ENCODE peak calls at places on chromosomes 11 and 22, in six cellular contexts. N is activated T-helper 1 cell treated with anti-CD3 and anti-CD28 coated beads, Interleukin-2, amount 50 U/mL, for 16 hours; Q is activated T-cell treated with anti-CD3 and anti-CD28 coated beads for 1 hour; S is activated CD8-positive, alpha-beta memory T cell treated with anti-CD3 and anti-CD28 coated beads for 1 hour; T is midbrain; X is endothelial cell of umbilical vein. Y is an unnamed sample.

GRCh38 chr11:10866893-10867331 is 9.1 kb upstream of the ZBED5 start:
- DNase-seq in N (no peak), Q (no peak), S (no peak), T (no peak), X (no peak), Y (no peak)

GRCh38 chr11:125304876-125305275 is 140.3 kb downstream of the PKNOX2 start:
- DNase-seq in N (no peak), Q (no peak), S (no peak), T (no peak), X (no peak), Y (no peak)

GRCh38 chr11:95924414-95924760 is 480 bp upstream of the MTMR2 start:
- DNase-seq in N (no peak), Q (no peak), S (no peak), T (no peak), X (no peak), Y (no peak)

GRCh38 chr11:67060111-67060522 is 3.5 kb downstream of the RHOD start:
- DNase-seq in N (no peak), Q (no peak), S (no peak), T (no peak), X (no peak), Y (no peak)

GRCh38 chr11:116598556-116598955 is 174.2 kb downstream of the BUD13 start:
- DNase-seq in N (no peak), Q (no peak), S (no peak), T (no peak), X (no peak), Y (no peak)

GRCh38 chr11:117334896-117335295 is 7.2 kb downstream of the CEP164 start:
- DNase-seq in N (no peak), Q (no peak), S (no peak), T (no peak), X (no peak), Y (no peak)

GRCh38 chr11:17517186-17517585 is 27.0 kb downstream of the USH1C start:
- DNase-seq in N (no peak), Q (no peak), S (no peak), T (no peak), X (no peak), Y (no peak)

GRCh38 chr11:113992459-113993105 is 17.7 kb downstream of the HTR3A start:
- DNase-seq in N (no peak), Q (no peak), S (no peak), T (no peak), X (no peak), Y (no peak)

GRCh38 chr11:70314730-70315129 is 44.2 kb downstream of the PPFIA1 start:
- DNase-seq in N (no peak), Q (no peak), S (no peak), T (no peak), X (peak), Y (no peak)

GRCh38 chr11:82765466-82766034 is 31.9 kb upstream of the FAM181B start:
- DNase-seq in N (no peak), Q (no peak), S (no peak), T (no peak), X (no peak), Y (no peak)

GRCh38 chr22:39284142-39284980 is 35.1 kb downstream of the RPL3 start:
- DNase-seq in N (no peak), Q (no peak), S (no peak), T (no peak), X (no peak), Y (no peak)

GRCh38 chr11:132115454-132115853 is 745.0 kb downstream of the NTM start:
- DNase-seq in N (no peak), Q (no peak), S (no peak), T (no peak), X (no peak), Y (no peak)

GRCh38 chr22:32788884-32789624 is 12.5 kb upstream of the TIMP3 start:
- DNase-seq in N (no peak), Q (no peak), S (no peak), T (no peak), X (no peak), Y (no peak)

GRCh38 chr11:128759597-128759996 is 65.7 kb downstream of the FLI1 start:
- DNase-seq in N (no peak), Q (no peak), S (no peak), T (no peak), X (no peak), Y (no peak)

GRCh38 chr22:45583504-45583903 is 80.8 kb downstream of the FBLN1 start:
- DNase-seq in N (no peak), Q (no peak), S (no peak), T (no peak), X (no peak), Y (no peak)

GRCh38 chr11:85772700-85773099 is 38.2 kb downstream of the SYTL2 start:
- DNase-seq in N (no peak), Q (no peak), S (no peak), T (no peak), X (no peak), Y (no peak)

GRCh38 chr22:26308467-26308866 is 120.6 kb upstream of the ASPHD2 start:
- DNase-seq in N (no peak), Q (no peak), S (no peak), T (no peak), X (no peak), Y (no peak)

GRCh38 chr22:20865869-20866445 is 7.2 kb downstream of the SNAP29 start:
- DNase-seq in N (no peak), Q (no peak), S (no peak), T (no peak), X (no peak), Y (no peak)